ENCODE peak calls at places on chromosomes 1 and 21, in ten cellular contexts. D is HFFc6; B is CD8-positive, alpha-beta T cell; L is A673; J is AG04449; F is D721Med; O is endothelial cell; M is GM06990; C is left ventricle myocardium inferior; E is breast epithelium. Q is an unnamed sample.

GRCh38 chr1:237166031-237166430 is 124.0 kb downstream of the RYR2 start:
- DNase-seq in D (no peak), B (no peak), L (no peak), J (no peak), F (no peak), O (no peak), M (no peak), C (no peak), E (no peak), Q (no peak)

GRCh38 chr21:45560106-45561021 is 18.1 kb upstream of the SLC19A1 start:
- DNase-seq in D (no peak), B (no peak), L (no peak), J (no peak), F (no peak), O (no peak), M (no peak), C (peak; percentile 9), E (no peak), Q (no peak)

GRCh38 chr1:246364415-246364941 is 142.6 kb downstream of the SMYD3 start:
- DNase-seq in D (no peak), B (no peak), L (no peak), J (no peak), F (no peak), O (no peak), M (peak; percentile 29), C (no peak), E (no peak), Q (no peak)

GRCh38 chr1:206909167-206909882 is 12.1 kb downstream of the IL24 start:
- DNase-seq in D (no peak), B (peak; percentile 78), L (no peak), J (no peak), F (no peak), O (peak; percentile 57), M (no peak), C (peak; percentile 48), E (peak; percentile 94), Q (peak; percentile 81)

GRCh38 chr21:38487906-38488639 is 10.2 kb downstream of the ERG start:
- DNase-seq in D (no peak), B (no peak), L (no peak), J (no peak), F (no peak), O (no peak), M (no peak), C (no peak), E (no peak), Q (no peak)

GRCh38 chr21:46111193-46111571 is 13.3 kb downstream of the COL6A2 start:
- DNase-seq in D (no peak), B (peak; percentile 29), L (no peak), J (no peak), F (peak; percentile 10), O (peak; percentile 2), M (no peak), C (no peak), E (peak; percentile 5), Q (peak; percentile 5)

GRCh38 chr21:15005391-15005790 is 59.4 kb downstream of the NRIP1 start:
- DNase-seq in D (no peak), B (peak; percentile 57), L (no peak), J (no peak), F (no peak), O (no peak), M (no peak), C (no peak), E (no peak), Q (no peak)

GRCh38 chr1:196078691-196079090 is 529.5 kb downstream of the KCNT2 start:
- DNase-seq in D (no peak), B (no peak), L (no peak), J (no peak), F (no peak), O (no peak), M (no peak), C (no peak), E (no peak), Q (no peak)

GRCh38 chr21:38392722-38393121 is 105.6 kb downstream of the ERG start:
- DNase-seq in D (no peak), B (no peak), L (no peak), J (no peak), F (no peak), O (no peak), M (no peak), C (no peak), E (no peak), Q (no peak)

GRCh38 chr1:218933526-218933925 is 240.2 kb upstream of the LYPLAL1 start:
- DNase-seq in D (no peak), B (no peak), L (no peak), J (no peak), F (no peak), O (no peak), M (no peak), C (no peak), E (no peak), Q (no peak)

GRCh38 chr1:218930472-218930871 is 243.2 kb upstream of the LYPLAL1 start:
- DNase-seq in D (no peak), B (no peak), L (no peak), J (no peak), F (no peak), O (no peak), M (no peak), C (no peak), E (no peak), Q (no peak)

GRCh38 chr1:218930000-218930399 is 243.7 kb upstream of the LYPLAL1 start:
- DNase-seq in D (no peak), B (no peak), L (no peak), J (no peak), F (no peak), O (no peak), M (no peak), C (no peak), E (no peak), Q (no peak)

GRCh38 chr1:218931331-218931730 is 242.3 kb upstream of the LYPLAL1 start:
- DNase-seq in D (no peak), B (no peak), L (no peak), J (no peak), F (no peak), O (no peak), M (no peak), C (no peak), E (no peak), Q (no peak)

DNA sequence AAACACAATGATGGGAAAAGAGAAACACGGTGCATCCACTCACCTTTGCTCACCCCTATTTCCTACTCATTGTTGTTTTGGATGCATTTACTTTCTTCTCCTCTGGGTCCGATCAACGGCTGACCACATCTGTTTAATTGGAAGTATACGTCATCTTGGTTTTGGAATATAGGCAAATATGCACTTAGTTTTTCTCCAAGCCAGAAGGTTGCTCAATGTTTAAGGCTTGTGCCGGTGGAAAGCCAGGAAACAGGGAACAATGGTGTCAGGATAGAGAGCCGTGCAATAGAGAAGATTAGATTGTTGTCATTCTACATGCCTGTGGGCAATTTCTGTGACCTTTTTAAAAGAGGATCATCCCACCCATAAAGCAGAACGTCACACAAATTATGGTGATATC is 242.8 kb upstream of the LYPLAL1 start:
- DNase-seq in D (peak; percentile 35), B (no peak), L (no peak), J (no peak), F (no peak), O (peak; percentile 29), M (no peak), C (no peak), E (no peak), Q (no peak)
- TF ChIP-seq CTCF in D (no peak), B (no peak), L (no peak), J (no peak), F (no peak), O (no peak), M (no peak), C (no peak), E (no peak), Q (no peak)

DNA sequence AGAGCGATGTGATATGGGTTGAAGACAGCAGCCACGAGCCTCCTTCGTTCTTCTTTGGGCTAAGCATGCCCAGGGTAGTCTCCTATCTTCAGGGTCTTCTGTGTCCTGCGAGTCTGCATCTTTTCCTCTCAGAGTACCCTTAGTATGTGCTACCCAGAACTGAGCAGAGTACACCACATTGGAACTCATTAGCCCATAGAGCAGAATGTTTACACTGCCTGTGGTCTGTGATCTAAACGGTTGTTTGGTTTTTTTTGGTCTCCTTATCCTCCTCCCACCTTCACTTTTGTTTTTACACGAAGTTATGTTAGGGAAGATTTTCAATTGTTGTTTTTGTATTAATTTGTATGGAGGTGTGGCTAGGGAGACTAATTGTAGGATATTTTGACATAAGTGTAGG is 126.4 kb downstream of the NEK7 start:
- DNase-seq in D (no peak), B (no peak), L (no peak), J (no peak), F (no peak), O (no peak), M (no peak), C (no peak), E (no peak), Q (no peak)
- TF ChIP-seq CTCF in D (no peak), B (no peak), L (no peak), J (no peak), F (no peak), O (no peak), M (no peak), C (no peak), E (no peak), Q (no peak)

GRCh38 chr1:243345205-243345604 is 89.4 kb downstream of the SDCCAG8 start:
- DNase-seq in D (no peak), B (no peak), L (peak; percentile 2), J (no peak), F (no peak), O (no peak), M (peak; percentile 13), C (no peak), E (no peak), Q (no peak)
- TF ChIP-seq CTCF in D (peak; percentile 65), B (no peak), L (peak; percentile 30), J (no peak), F (peak; percentile 60), O (no peak), M (no peak), C (no peak), E (no peak), Q (no peak)

GRCh38 chr21:28742527-28742926 is 250.2 kb downstream of the LTN1 start:
- DNase-seq in D (peak; percentile 35), B (no peak), L (peak; percentile 23), J (no peak), F (no peak), O (no peak), M (no peak), C (no peak), E (no peak), Q (no peak)
- TF ChIP-seq CTCF in D (peak; percentile 76), B (no peak), L (peak; percentile 39), J (peak; percentile 20), F (peak; percentile 26), O (no peak), M (no peak), C (peak; percentile 46), E (no peak), Q (no peak)

DNA sequence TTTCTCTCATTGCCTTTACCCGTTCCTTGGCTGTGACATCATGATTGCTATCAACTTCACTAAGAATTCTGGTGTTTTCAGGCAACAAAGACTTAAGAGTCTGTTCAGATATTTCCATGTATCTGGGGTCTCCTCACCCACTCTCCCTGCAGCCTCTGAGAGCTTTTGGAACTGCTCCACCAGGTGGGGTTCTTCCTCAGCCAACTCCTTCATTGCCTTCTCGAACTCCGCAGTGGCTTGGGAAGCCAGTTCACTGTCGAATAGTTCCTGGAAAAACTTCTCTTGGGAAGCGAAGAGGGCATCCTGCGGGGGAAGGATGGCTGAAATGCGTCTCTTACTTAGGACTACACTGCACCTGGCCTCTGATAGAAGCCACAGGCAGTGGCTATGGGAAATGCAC is 2.1 kb downstream of the PEX19 start:
- DNase-seq in D (no peak), B (no peak), L (no peak), J (no peak), F (no peak), O (no peak), M (no peak), C (no peak), E (no peak), Q (no peak)
- TF ChIP-seq CTCF in D (peak; percentile 33), B (no peak), L (no peak), J (no peak), F (no peak), O (no peak), M (peak; percentile 4), C (no peak), E (no peak), Q (no peak)

Q was measured in gastrocnemius medialis.